ENCODE peak calls at places on chromosome 10, in eight cellular contexts. J is HCT116, P is HepG2, E is vagina, R is suprapubic skin, B is stomach, U is right lobe of liver, V is heart left ventricle. W is an unnamed sample.

GRCh38 chr10:89262331-89263020 is 10.9 kb upstream of the LIPA start:
- DNase-seq in E (no peak), P (no peak), U (no peak), V (no peak), R (no peak), B (no peak), J (no peak), W (no peak)

GRCh38 chr10:129773359-129773990 is 190.6 kb downstream of the EBF3 start:
- DNase-seq in E (peak; percentile 74), R (peak; percentile 39), P (no peak), J (no peak), B (peak; percentile 18), V (no peak), U (peak; percentile 11), W (no peak)

GRCh38 chr10:73824146-73824725 is 12.8 kb upstream of the NDST2 start:
- DNase-seq in J (no peak), V (no peak), E (no peak), B (no peak), R (no peak), U (no peak), P (no peak), W (no peak)

GRCh38 chr10:51386248-51386885 is 312.1 kb downstream of the PRKG1 start:
- DNase-seq in P (no peak), E (no peak), V (no peak), J (no peak), R (no peak), U (no peak), B (no peak), W (no peak)

GRCh38 chr10:129965940-129966339 is 1.9 kb upstream of the EBF3 start:
- DNase-seq in B (no peak), E (peak; percentile 25), U (no peak), R (no peak), J (no peak), V (no peak), P (no peak), W (no peak)

GRCh38 chr10:43671659-43672555 is 23.2 kb upstream of the ZNF32 start:
- DNase-seq in P (peak; percentile 69), V (peak; percentile 52), J (peak; percentile 47), B (peak; percentile 60), U (peak; percentile 45), E (no peak), R (no peak), W (peak; percentile 55)

GRCh38 chr10:131657318-131657984 is 243.4 kb upstream of the PPP2R2D start:
- DNase-seq in B (peak; percentile 20), P (no peak), E (no peak), R (peak; percentile 50), V (no peak), U (no peak), J (no peak), W (no peak)

GRCh38 chr10:119688033-119688508 is 36.9 kb downstream of the BAG3 start:
- DNase-seq in V (no peak), P (peak; percentile 54), U (no peak), B (no peak), R (no peak), J (no peak), E (no peak), W (no peak)

GRCh38 chr10:67666416-67667043 is 29.5 kb downstream of the CTNNA3 start:
- DNase-seq in R (no peak), P (peak; percentile 21), U (no peak), B (no peak), J (peak; percentile 60), V (no peak), E (no peak), W (peak; percentile 58)

GRCh38 chr10:84256510-84257342 is 11.9 kb downstream of the RGR start:
- DNase-seq in B (peak; percentile 47), E (peak; percentile 93), J (peak; percentile 46), V (peak; percentile 71), U (peak; percentile 40), P (peak; percentile 22), R (no peak), W (peak; percentile 51)

GRCh38 chr10:124162136-124162535 is 68.7 kb upstream of the CHST15 start:
- DNase-seq in P (no peak), B (no peak), E (no peak), V (no peak), J (no peak), R (peak; percentile 41), U (no peak), W (no peak)

GRCh38 chr10:47206449-47207279 is 93.3 kb upstream of the GDF10 start:
- DNase-seq in J (no peak), R (no peak), E (no peak), B (no peak), U (no peak), P (no peak), V (no peak), W (no peak)

GRCh38 chr10:102781921-102782542 is 38.3 kb downstream of the WBP1L start:
- DNase-seq in P (no peak), B (no peak), U (no peak), R (no peak), V (no peak), E (no peak), J (no peak), W (no peak)

GRCh38 chr10:2232479-2232878 is 495.2 kb upstream of the ADARB2 start:
- DNase-seq in R (no peak), J (no peak), E (no peak), V (no peak), U (no peak), P (no peak), B (no peak), W (no peak)

GRCh38 chr10:119614686-119615085 is 17.9 kb upstream of the TIAL1 start:
- DNase-seq in B (no peak), V (no peak), P (no peak), J (no peak), R (no peak), E (no peak), U (no peak), W (no peak)

GRCh38 chr10:26574783-26575182 is 122.7 kb upstream of the PDSS1 start:
- DNase-seq in B (no peak), E (no peak), V (no peak), U (no peak), J (no peak), P (no peak), R (no peak), W (no peak)

GRCh38 chr10:110493832-110494426 is 3.8 kb upstream of the DUSP5 start:
- DNase-seq in U (no peak), E (no peak), V (no peak), R (no peak), P (no peak), B (no peak), J (no peak), W (no peak)

GRCh38 chr10:58152698-58153263 is 114.9 kb downstream of the IPMK start:
- DNase-seq in B (peak; percentile 36), J (peak; percentile 41), E (no peak), R (no peak), V (peak; percentile 36), P (peak; percentile 51), U (peak; percentile 39), W (peak; percentile 23)

GRCh38 chr10:6083523-6084475 is 5.0 kb upstream of the RBM17 start:
- DNase-seq in P (no peak), E (no peak), B (no peak), U (no peak), J (no peak), V (no peak), R (no peak), W (no peak)

GRCh38 chr10:122236690-122237306 is 34.3 kb upstream of the BTBD16 start:
- DNase-seq in J (no peak), B (no peak), P (no peak), R (no peak), V (no peak), U (no peak), E (no peak), W (no peak)

GRCh38 chr10:119480667-119481066 is 61.9 kb downstream of the RGS10 start:
- DNase-seq in U (no peak), R (no peak), J (no peak), P (no peak), E (no peak), V (no peak), B (no peak), W (no peak)

GRCh38 chr10:130889780-130890179 is 421.7 kb downstream of the TCERG1L start:
- DNase-seq in V (no peak), U (no peak), R (no peak), P (no peak), B (no peak), J (no peak), E (no peak), W (no peak)

GRCh38 chr10:13613519-13613918 is 26.8 kb downstream of the PRPF18 start:
- DNase-seq in V (no peak), J (no peak), P (no peak), R (no peak), U (no peak), E (no peak), B (no peak), W (peak; percentile 9)

GRCh38 chr10:11870900-11871407 is 47.8 kb downstream of the PROSER2 start:
- DNase-seq in R (no peak), B (no peak), V (no peak), P (no peak), U (no peak), E (no peak), J (no peak), W (no peak)

GRCh38 chr10:124000792-124001201 is 92.6 kb downstream of the CHST15 start:
- DNase-seq in V (no peak), E (peak; percentile 28), P (no peak), B (no peak), R (no peak), J (no peak), U (no peak), W (no peak)

GRCh38 chr10:124587811-124588211 is 126.2 kb downstream of the LHPP start:
- DNase-seq in P (no peak), U (no peak), R (peak; percentile 53), J (no peak), E (no peak), V (no peak), B (no peak), W (no peak)

GRCh38 chr10:61284222-61284890 is 168.8 kb downstream of the TMEM26 start:
- DNase-seq in P (peak; percentile 53), U (no peak), B (no peak), R (no peak), E (no peak), J (peak; percentile 34), V (no peak), W (peak; percentile 47)

GRCh38 chr10:96043157-96043894 is at the start of gene CCNJ:
- DNase-seq in E (no peak), U (peak; percentile 88), R (peak; percentile 88), V (peak; percentile 93), P (peak; percentile 84), B (peak; percentile 91), J (peak; percentile 77), W (peak; percentile 90)
- TF ChIP-seq POLR2A in E (no peak), U (peak; percentile 81), R (peak; percentile 47), V (peak; percentile 26), P (peak; percentile 87), B (no peak), J (peak; percentile 80), W (peak; percentile 60)

GRCh38 chr10:86385806-86386205 is 19.2 kb upstream of the GRID1 start:
- DNase-seq in B (no peak), J (peak; percentile 22), U (no peak), R (no peak), V (no peak), P (no peak), E (no peak), W (no peak)
- TF ChIP-seq POLR2A in B (no peak), J (no peak), U (no peak), R (no peak), V (no peak), P (no peak), E (no peak), W (no peak)

GRCh38 chr10:133257489-133258065 is 19.1 kb downstream of the ADAM8 start:
- DNase-seq in E (no peak), P (no peak), U (peak; percentile 85), J (no peak), B (peak; percentile 86), V (peak; percentile 83), R (no peak), W (peak; percentile 64)
- TF ChIP-seq POLR2A in E (no peak), P (no peak), U (no peak), J (peak; percentile 9), B (no peak), V (no peak), R (no peak), W (no peak)

GRCh38 chr10:72316748-72317435 is 37.8 kb downstream of the DNAJB12 start:
- DNase-seq in J (no peak), P (peak; percentile 73), V (peak; percentile 90), E (no peak), B (peak; percentile 78), R (no peak), U (peak; percentile 91), W (peak; percentile 88)
- TF ChIP-seq POLR2A in J (no peak), P (no peak), V (no peak), E (no peak), B (no peak), R (no peak), U (peak; percentile 23), W (peak; percentile 35)

W was measured in erythroblast.